ENCODE peak calls at places on chromosomes 12 and 14, in six cellular contexts. X is WTC11, S is RPMI8226, P is NCI-H446, T is uterus, C is HT-29. N is an unnamed sample.

GRCh38 chr14:34537677-34538009 is 1.9 kb downstream of the EAPP start:
- DNase-seq in X (no peak), S (no peak), P (no peak), T (no peak), C (no peak), N (no peak)

GRCh38 chr12:105325117-105325516 is 5.4 kb upstream of the C12orf75 start:
- DNase-seq in X (no peak), S (no peak), P (no peak), T (no peak), C (no peak), N (no peak)

GRCh38 chr12:112252184-112252583 is 126.8 kb downstream of the TRAFD1 start:
- DNase-seq in X (no peak), S (no peak), P (no peak), T (no peak), C (no peak), N (no peak)

GRCh38 chr14:71141701-71142374 is 234.6 kb downstream of the PCNX1 start:
- DNase-seq in X (no peak), S (no peak), P (no peak), T (no peak), C (no peak), N (no peak)

GRCh38 chr12:4190376-4191063 is 83.0 kb upstream of the CCND2 start:
- DNase-seq in X (no peak), S (no peak), P (no peak), T (no peak), C (no peak), N (no peak)

GRCh38 chr12:32454075-32454474 is 54.7 kb downstream of the FGD4 start:
- DNase-seq in X (no peak), S (no peak), P (no peak), T (no peak), C (peak), N (no peak)

GRCh38 chr12:118359541-118359915 is 13.2 kb downstream of the TAOK3 start:
- DNase-seq in X (no peak), S (no peak), P (no peak), T (no peak), C (no peak), N (no peak)

GRCh38 chr12:107503851-107504502 is 181.6 kb upstream of the PWP1 start:
- DNase-seq in X (no peak), S (no peak), P (no peak), T (no peak), C (no peak), N (no peak)

GRCh38 chr14:35317820-35318219 is 25.6 kb downstream of the PSMA6 start:
- DNase-seq in X (no peak), S (no peak), P (no peak), T (no peak), C (no peak), N (no peak)

GRCh38 chr12:52006726-52007157 is at the start of gene TAMALIN:
- DNase-seq in X (peak), S (peak), P (no peak), T (peak), C (no peak), N (no peak)

GRCh38 chr12:104177663-104178501 is 37.7 kb upstream of the TXNRD1 start:
- DNase-seq in X (no peak), S (peak), P (peak), T (peak), C (peak), N (no peak)

GRCh38 chr12:111412830-111413441 is 7.2 kb downstream of the SH2B3 start:
- DNase-seq in X (no peak), S (no peak), P (no peak), T (no peak), C (no peak), N (no peak)

GRCh38 chr14:104794099-104794498 is 1.4 kb downstream of the AKT1 start:
- DNase-seq in X (peak), S (no peak), P (peak), T (no peak), C (peak), N (no peak)

GRCh38 chr12:30829876-30830275 is 75.1 kb upstream of the CAPRIN2 start:
- DNase-seq in X (no peak), S (no peak), P (no peak), T (no peak), C (no peak), N (no peak)

GRCh38 chr12:112716099-112717093 is 75.2 kb upstream of the RPH3A start:
- DNase-seq in X (peak), S (peak), P (peak), T (no peak), C (peak), N (no peak)

GRCh38 chr14:71764701-71765347 is 167.4 kb upstream of the RGS6 start:
- DNase-seq in X (no peak), S (no peak), P (no peak), T (no peak), C (no peak), N (no peak)

GRCh38 chr12:86367137-86367536 is 110.9 kb upstream of the MGAT4C start:
- DNase-seq in X (no peak), S (no peak), P (no peak), T (no peak), C (peak), N (no peak)

GRCh38 chr12:122067966-122068365 is 10.6 kb upstream of the MLXIP start:
- DNase-seq in X (no peak), S (peak), P (no peak), T (no peak), C (no peak), N (no peak)

GRCh38 chr14:89573399-89573657 is 156.3 kb upstream of the FOXN3 start:
- DNase-seq in X (no peak), S (no peak), P (no peak), T (no peak), C (no peak), N (no peak)

GRCh38 chr14:36096090-36096489 is 80.4 kb downstream of the PTCSC3 start:
- DNase-seq in X (no peak), S (no peak), P (no peak), T (no peak), C (no peak), N (no peak)

N was measured in esophagus squamous epithelium.